ENCODE peak calls at places on chromosomes 13 and 19, in five cellular contexts. L is SJSA1; H is GM23248; A is CD8-positive, alpha-beta memory T cell; Z is endodermal cell. I is an unnamed sample. For H3K27me3, the result is how much of the 10 kb centered on the place peaks cover.

GRCh38 chr13:97344250-97345175 is 89.5 kb upstream of the RAP2A start:
- DNase-seq in L (no peak), H (peak), A (peak), Z (peak), I (no peak)

GRCh38 chr13:112128052-112128610 is 61.2 kb downstream of the SOX1 start:
- DNase-seq in L (no peak), H (no peak), A (no peak), Z (peak), I (no peak)

GRCh38 chr13:20157387-20157786 is 3.5 kb downstream of the GJA3 start:
- DNase-seq in L (no peak), H (peak), A (no peak), Z (peak), I (no peak)

GRCh38 chr13:32264407-32264806 is 50.8 kb downstream of the ZAR1L start:
- DNase-seq in L (peak), H (no peak), A (no peak), Z (no peak), I (no peak)

GRCh38 chr19:37763488-37763887 is 15.9 kb downstream of the ZNF573 start:
- DNase-seq in L (no peak), H (peak), A (no peak), Z (no peak), I (no peak)

GRCh38 chr13:21639604-21640003 is 31.3 kb upstream of the FGF9 start:
- DNase-seq in L (no peak), H (no peak), A (no peak), Z (no peak), I (no peak)

GRCh38 chr13:72652681-72653080 is 74.7 kb downstream of the MZT1 start:
- DNase-seq in L (no peak), H (no peak), A (no peak), Z (no peak), I (no peak)

GRCh38 chr13:36567485-36567884 is 106.3 kb upstream of the SERTM1 start:
- DNase-seq in L (no peak), H (no peak), A (no peak), Z (no peak), I (no peak)

GRCh38 chr19:48418317-48419064 is 25.0 kb downstream of the GRIN2D start:
- DNase-seq in L (no peak), H (peak), A (no peak), Z (peak), I (no peak)

GRCh38 chr19:52936151-52936957 is 13.1 kb upstream of the ZNF888 start:
- DNase-seq in L (no peak), H (no peak), A (no peak), Z (no peak), I (no peak)

GRCh38 chr19:2618611-2619010 is 83.9 kb downstream of the GNG7 start:
- DNase-seq in L (peak), H (peak), A (peak), Z (no peak), I (peak)

GRCh38 chr13:72204291-72204690 is 337.3 kb upstream of the DACH1 start:
- DNase-seq in L (no peak), H (no peak), A (no peak), Z (no peak), I (no peak)

GRCh38 chr19:53102701-53103140 is 501 bp downstream of the ZNF160 start:
- DNase-seq in L (peak), H (peak), A (peak), Z (peak), I (peak)

GRCh38 chr19:31223805-31224534 is 125.3 kb downstream of the TSHZ3 start:
- DNase-seq in L (peak), H (peak), A (no peak), Z (no peak), I (no peak)

GRCh38 chr13:37127706-37128241 is 22.3 kb upstream of the CSNK1A1L start:
- DNase-seq in L (no peak), H (peak), A (no peak), Z (no peak), I (no peak)

GRCh38 chr19:3094638-3095374 is 644 bp downstream of the GNA11 start:
- DNase-seq in L (no peak), H (peak), A (peak), Z (peak), I (no peak)

GRCh38 chr19:34588249-34588648 is 88.7 kb downstream of the SCGB2B2 start:
- DNase-seq in L (no peak), H (no peak), A (no peak), Z (no peak), I (no peak)

GRCh38 chr19:37930416-37930815 is 23.4 kb downstream of the SIPA1L3 start:
- DNase-seq in L (no peak), H (peak), A (no peak), Z (no peak), I (no peak)

GRCh38 chr19:29248332-29248844 is 35.4 kb upstream of the UQCRFS1 start:
- DNase-seq in L (no peak), H (no peak), A (no peak), Z (no peak), I (no peak)

GRCh38 chr13:27442071-27442647 is 8.2 kb downstream of the MTIF3 start:
- DNase-seq in L (no peak), H (no peak), A (no peak), Z (no peak), I (peak)

GRCh38 chr13:69603144-69603853 is 504.3 kb upstream of the ATXN8OS start:
- DNase-seq in L (no peak), H (no peak), A (no peak), Z (no peak), I (no peak)

GRCh38 chr19:1302534-1303239 is 17.0 kb downstream of the EFNA2 start:
- DNase-seq in L (no peak), H (no peak), A (no peak), Z (no peak), I (no peak)

GRCh38 chr13:98834254-98834960 is 81.9 kb upstream of the SLC15A1 start:
- DNase-seq in L (peak), H (no peak), A (no peak), Z (no peak), I (no peak)

GRCh38 chr19:1026189-1027019 is at the start of gene CNN2:
- DNase-seq in L (peak), H (peak), A (peak), Z (peak), I (peak)

GRCh38 chr13:95553614-95554385 is 1.3 kb downstream of the CLDN10 start:
- DNase-seq in L (no peak), H (no peak), A (no peak), Z (peak), I (no peak)

GRCh38 chr13:107843281-107843680 is 372.1 kb downstream of the LIG4 start:
- DNase-seq in L (no peak), H (no peak), A (no peak), Z (no peak), I (no peak)

GRCh38 chr13:33280923-33281322 is 4.6 kb downstream of the STARD13 start:
- DNase-seq in L (no peak), H (peak), A (no peak), Z (no peak), I (no peak)

GRCh38 chr13:40109324-40109958 is 454.0 kb downstream of the COG6 start:
- DNase-seq in L (no peak), H (peak), A (no peak), Z (no peak), I (no peak)

GRCh38 chr19:13092608-13093260 is 9.9 kb downstream of the LYL1 start:
- DNase-seq in L (no peak), H (peak), A (no peak), Z (no peak), I (no peak)

GRCh38 chr19:47094557-47095517 is 18.7 kb downstream of the ZC3H4 start:
- DNase-seq in L (no peak), H (peak), A (no peak), Z (peak), I (peak)

GRCh38 chr19:28504139-28504538 is 708.8 kb downstream of the UQCRFS1 start:
- DNase-seq in L (no peak), H (no peak), A (no peak), Z (no peak), I (no peak)

GRCh38 chr13:85236431-85236830 is 562.8 kb downstream of the SLITRK6 start:
- DNase-seq in L (no peak), H (no peak), A (no peak), Z (no peak), I (no peak)

GRCh38 chr13:83622422-83622784 is 259.9 kb downstream of the SLITRK1 start:
- DNase-seq in L (no peak), H (peak), A (no peak), Z (no peak), I (no peak)

GRCh38 chr19:55391702-55392615 is 6.2 kb downstream of the RPL28 start:
- DNase-seq in L (no peak), H (peak), A (no peak), Z (no peak), I (no peak)

GRCh38 chr19:55340784-55341147 is 1.1 kb downstream of the KMT5C start:
- DNase-seq in L (no peak), H (peak), A (no peak), Z (no peak), I (no peak)

GRCh38 chr13:84917252-84917878 is 881.9 kb downstream of the SLITRK6 start:
- DNase-seq in L (no peak), H (peak), A (no peak), Z (no peak), I (no peak)

GRCh38 chr13:54980651-54981050 is 1952.0 kb downstream of the OLFM4 start:
- DNase-seq in L (no peak), H (no peak), A (no peak), Z (no peak), I (no peak)

GRCh38 chr19:13143135-13143534 is 7.0 kb downstream of the STX10 start:
- DNase-seq in L (peak), H (peak), A (no peak), Z (no peak), I (no peak)

GRCh38 chr19:51366050-51366998 is at the start of gene ETFB:
- DNase-seq in L (peak), H (peak), A (peak), Z (peak), I (peak)

GRCh38 chr19:51365211-51366049 is 758 bp downstream of the ETFB start:
- DNase-seq in L (no peak), H (peak), A (no peak), Z (peak), I (peak)

GRCh38 chr19:51361228-51361627 is 5.0 kb downstream of the ETFB start:
- DNase-seq in L (no peak), H (no peak), A (no peak), Z (peak), I (no peak)

GRCh38 chr19:51366999-51367564 is 894 bp upstream of the ETFB start:
- DNase-seq in L (no peak), H (peak), A (peak), Z (no peak), I (peak)

DNA sequence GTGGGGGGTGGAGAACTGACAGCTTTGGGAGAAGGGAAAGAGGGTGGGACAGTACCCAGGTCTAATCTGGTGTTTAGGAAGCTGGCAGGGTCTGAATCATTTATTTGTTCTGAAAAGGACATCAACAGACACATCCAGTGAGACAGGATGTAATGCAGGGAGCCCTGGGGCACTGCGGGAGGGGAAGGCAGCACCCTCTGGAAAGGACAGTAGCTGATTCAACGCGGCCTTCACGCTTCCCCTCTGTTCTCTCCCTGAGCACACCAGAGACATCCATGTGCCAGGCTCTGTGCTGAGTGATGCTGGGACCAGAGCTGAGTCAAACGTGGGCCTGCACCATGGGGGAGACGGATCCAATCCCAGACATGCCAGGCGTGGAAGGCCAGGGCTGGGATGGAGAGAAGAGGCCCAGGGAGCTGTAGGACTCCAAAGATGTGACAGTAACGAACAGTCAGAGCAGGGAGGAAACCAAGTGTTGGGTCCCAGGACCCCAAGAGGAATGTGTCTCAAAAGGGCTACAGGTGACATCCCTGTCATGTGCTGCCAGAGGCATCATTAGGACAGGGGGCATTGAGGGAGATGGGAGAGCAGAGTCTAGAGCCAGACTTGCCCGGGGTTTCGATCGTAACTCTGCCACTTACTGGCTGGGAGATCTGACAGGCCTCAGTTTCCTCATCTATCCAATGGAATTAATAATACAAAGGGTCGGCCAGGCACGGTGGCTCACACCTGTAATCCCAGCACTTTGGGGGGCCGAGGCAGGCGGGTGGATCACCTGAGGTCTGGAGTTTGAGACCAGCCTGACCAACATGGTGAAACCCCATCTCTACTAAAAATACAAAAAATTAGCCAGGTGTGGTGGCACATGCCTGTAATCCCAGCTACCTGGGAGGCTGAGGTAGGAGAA is 1.7 kb downstream of the ETFB start:
- DNase-seq in L (no peak), H (peak), A (no peak), Z (no peak), I (no peak)
- H3K4me3 ChIP-seq in L (no peak), H (peak), A (no peak), Z (no peak), I (peak)

DNA sequence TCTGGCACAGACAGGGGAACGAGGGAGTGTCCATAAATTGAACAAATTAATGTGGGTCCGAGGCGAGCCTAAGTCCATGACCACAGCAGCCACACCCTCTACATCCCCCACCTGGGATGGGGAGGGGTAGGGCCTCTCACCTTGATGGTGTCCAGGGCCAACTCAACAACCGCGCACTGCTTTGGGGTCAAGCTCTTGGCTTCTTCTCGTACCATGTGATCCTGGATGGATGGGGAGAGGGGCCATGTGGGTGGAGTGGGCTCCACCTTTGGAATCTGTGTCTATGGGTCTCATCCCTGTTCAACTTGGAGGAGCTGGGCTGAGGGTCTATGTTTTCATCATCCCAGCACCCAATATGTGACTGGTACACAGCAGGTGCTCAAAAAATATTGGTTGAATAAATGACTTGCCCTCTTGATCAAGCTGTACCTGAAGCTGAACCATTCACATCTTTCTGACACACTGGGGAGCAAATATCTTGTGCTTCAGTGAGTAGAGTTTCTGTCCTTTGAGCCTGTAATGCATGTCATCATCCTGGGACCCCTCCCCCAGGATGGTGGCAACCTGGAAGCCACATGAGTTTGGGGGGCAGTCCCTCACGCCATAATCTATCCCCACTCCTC is 62.9 kb downstream of the COLGALT1 start:
- DNase-seq in L (no peak), H (no peak), A (no peak), Z (no peak), I (no peak)
- H3K27me3 ChIP-seq in L (under half), H (under half), A (under half), Z (under half), I (under half)

GRCh38 chr13:29161653-29162052 is 341.5 kb downstream of the MTUS2 start:
- DNase-seq in L (no peak), H (no peak), A (no peak), Z (no peak), I (no peak)
- H3K4me3 ChIP-seq in L (no peak), H (no peak), A (no peak), Z (no peak), I (no peak)

DNA sequence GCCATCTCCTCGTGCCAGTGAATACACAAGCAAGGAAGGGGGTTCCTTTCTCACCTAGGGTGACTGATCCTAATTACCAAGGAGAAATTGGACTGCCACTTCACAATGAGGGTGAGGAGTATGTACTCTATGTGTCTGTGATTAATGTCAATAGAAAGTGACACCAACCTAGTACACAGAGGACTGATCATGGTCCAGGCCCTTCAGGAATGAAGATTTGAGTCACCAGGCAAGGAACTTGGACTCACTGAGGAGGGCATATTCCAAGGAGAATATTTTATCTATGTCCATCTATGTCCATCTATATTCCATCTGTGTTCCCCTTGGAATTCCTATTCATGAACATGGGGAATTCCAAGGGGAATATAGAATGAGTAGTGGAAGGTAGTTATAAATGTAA is 9.2 kb upstream of the ALOX5AP start:
- DNase-seq in L (no peak), H (peak), A (no peak), Z (no peak), I (no peak)
- H3K27me3 ChIP-seq in L (under half), H (under half), A (under half), Z (under half), I (under half)

GRCh38 chr13:48873081-48873480 is 102.6 kb upstream of the FNDC3A start:
- DNase-seq in L (no peak), H (peak), A (no peak), Z (no peak), I (no peak)

GRCh38 chr13:48875071-48875470 is 100.6 kb upstream of the FNDC3A start:
- DNase-seq in L (no peak), H (no peak), A (no peak), Z (no peak), I (no peak)

GRCh38 chr13:48876289-48876688 is 99.4 kb upstream of the FNDC3A start:
- DNase-seq in L (no peak), H (no peak), A (no peak), Z (peak), I (no peak)

GRCh38 chr13:48873598-48873997 is 102.1 kb upstream of the FNDC3A start:
- DNase-seq in L (no peak), H (peak), A (no peak), Z (peak), I (no peak)

GRCh38 chr13:48874165-48874564 is 101.5 kb upstream of the FNDC3A start:
- DNase-seq in L (no peak), H (no peak), A (no peak), Z (peak), I (no peak)
- H3K4me3 ChIP-seq in L (no peak), H (no peak), A (no peak), Z (peak), I (no peak)